ENCODE peak calls at places on chromosomes 16 and 17, in five cellular contexts. O is transverse colon, S is fibroblast of the aortic adventitia, Y is C1 segment of cervical spinal cord, F is NCI-H446. J is an unnamed sample.
A peak's percentile ranks its signal among the peaks of the same experiment; 100 is the strongest.

GRCh38 chr17:43907425-43907981 is at the start of gene MPP2:
- DNase-seq in O (peak; percentile 69), S (peak; percentile 72), Y (peak; percentile 89), F (peak; percentile 56), J (peak; percentile 66)

GRCh38 chr17:73025041-73025440 is 67.4 kb downstream of the SLC39A11 start:
- DNase-seq in O (no peak), S (no peak), Y (no peak), F (no peak), J (no peak)

GRCh38 chr16:86143666-86144065 is 244.7 kb downstream of the IRF8 start:
- DNase-seq in O (no peak), S (no peak), Y (no peak), F (no peak), J (no peak)

GRCh38 chr17:40425741-40426140 is 8.0 kb upstream of the TOP2A start:
- DNase-seq in O (no peak), S (no peak), Y (no peak), F (no peak), J (no peak)

GRCh38 chr17:71413935-71414334 is 706.9 kb upstream of the SOX9 start:
- DNase-seq in O (no peak), S (no peak), Y (no peak), F (no peak), J (no peak)

GRCh38 chr16:8796469-8797363 is 723 bp downstream of the TMEM186 start:
- DNase-seq in O (no peak), S (peak; percentile 6), Y (no peak), F (no peak), J (no peak)

GRCh38 chr16:35562471-35562870 is 2103.1 kb downstream of the TP53TG3F start:
- DNase-seq in O (no peak), S (no peak), Y (no peak), F (no peak), J (no peak)

GRCh38 chr17:40646791-40647548 is 648 bp downstream of the SMARCE1 start:
- DNase-seq in O (no peak), S (peak; percentile 8), Y (no peak), F (no peak), J (peak; percentile 49)

GRCh38 chr17:5557485-5557884 is 26.8 kb downstream of the NLRP1 start:
- DNase-seq in O (no peak), S (peak; percentile 67), Y (no peak), F (no peak), J (peak; percentile 59)